ENCODE peak calls at places on chromosomes 2 and 18, in four cellular contexts. One of them, this sample, is unnamed.

GRCh38 chr2:66573412-66573811 is 138.5 kb downstream of the MEIS1 start:
- DNase-seq in HT-29: peak
- DNase-seq in DMS79: no peak
- DNase-seq in effector CD4-positive, alpha-beta T cell: no peak
- DNase-seq in this sample: no peak

GRCh38 chr2:38264649-38265322 is 112.3 kb downstream of the ATL2 start:
- DNase-seq in effector CD4-positive, alpha-beta T cell: no peak
- DNase-seq in DMS79: peak
- DNase-seq in HT-29: no peak
- DNase-seq in this sample: no peak

GRCh38 chr2:38615237-38615636 is 12.5 kb upstream of the HNRNPLL start:
- DNase-seq in DMS79: no peak
- DNase-seq in effector CD4-positive, alpha-beta T cell: no peak
- DNase-seq in HT-29: peak
- DNase-seq in this sample: no peak

GRCh38 chr2:1556776-1557466 is 143.7 kb downstream of the TPO start:
- DNase-seq in effector CD4-positive, alpha-beta T cell: no peak
- DNase-seq in HT-29: no peak
- DNase-seq in DMS79: no peak
- DNase-seq in this sample: no peak

GRCh38 chr18:7953085-7953958 is 386.2 kb downstream of the PTPRM start:
- DNase-seq in effector CD4-positive, alpha-beta T cell: no peak
- DNase-seq in DMS79: no peak
- DNase-seq in HT-29: no peak
- DNase-seq in this sample: no peak

GRCh38 chr2:216615298-216616082 is 17.7 kb upstream of the IGFBP2 start:
- DNase-seq in effector CD4-positive, alpha-beta T cell: no peak
- DNase-seq in HT-29: no peak
- DNase-seq in DMS79: no peak
- DNase-seq in this sample: no peak

GRCh38 chr18:46481048-46481846 is 175.8 kb downstream of the LOXHD1 start:
- DNase-seq in effector CD4-positive, alpha-beta T cell: peak
- DNase-seq in DMS79: no peak
- DNase-seq in HT-29: peak
- DNase-seq in this sample: peak

GRCh38 chr2:111140815-111141214 is 20.1 kb downstream of the BCL2L11 start:
- DNase-seq in effector CD4-positive, alpha-beta T cell: no peak
- DNase-seq in HT-29: no peak
- DNase-seq in DMS79: no peak
- DNase-seq in this sample: no peak

GRCh38 chr2:44941551-44942234 is at the start of gene SIX3:
- DNase-seq in effector CD4-positive, alpha-beta T cell: no peak
- DNase-seq in DMS79: no peak
- DNase-seq in HT-29: no peak
- DNase-seq in this sample: no peak

GRCh38 chr2:237685408-237685807 is 58.0 kb downstream of the LRRFIP1 start:
- DNase-seq in DMS79: no peak
- DNase-seq in effector CD4-positive, alpha-beta T cell: no peak
- DNase-seq in HT-29: peak
- DNase-seq in this sample: no peak

GRCh38 chr2:27256855-27257454 is 5.9 kb downstream of the SLC30A3 start:
- DNase-seq in DMS79: no peak
- DNase-seq in HT-29: no peak
- DNase-seq in effector CD4-positive, alpha-beta T cell: no peak
- DNase-seq in this sample: no peak

GRCh38 chr2:113965644-113966043 is 75.8 kb downstream of the ACTR3 start:
- DNase-seq in HT-29: peak
- DNase-seq in effector CD4-positive, alpha-beta T cell: peak
- DNase-seq in DMS79: peak
- DNase-seq in this sample: no peak

GRCh38 chr2:229798446-229799147 is 84.2 kb upstream of the DNER start:
- DNase-seq in HT-29: no peak
- DNase-seq in DMS79: no peak
- DNase-seq in effector CD4-positive, alpha-beta T cell: no peak
- DNase-seq in this sample: peak

GRCh38 chr2:10385933-10386773 is 62.0 kb downstream of the ODC1 start:
- DNase-seq in HT-29: no peak
- DNase-seq in DMS79: no peak
- DNase-seq in effector CD4-positive, alpha-beta T cell: no peak
- DNase-seq in this sample: no peak

GRCh38 chr2:180196419-180196977 is 189.4 kb upstream of the CWC22 start:
- DNase-seq in effector CD4-positive, alpha-beta T cell: no peak
- DNase-seq in DMS79: no peak
- DNase-seq in HT-29: no peak
- DNase-seq in this sample: no peak